ENCODE peak calls at places on chromosomes 6 and 20, in ten cellular contexts. E is PC-9; G is upper lobe of right lung; M is left ventricle myocardium inferior; D is neuronal stem cell; I is iPS DF 6.9; K is heart left ventricle; J is IMR-90; X is CD8-positive, alpha-beta T cell; C is PC-3. Q is an unnamed sample. For H3K36me3, the result is how much of the 10 kb centered on the place peaks cover.

GRCh38 chr6:148134566-148134965 is 208.1 kb upstream of the SASH1 start:
- DNase-seq in G (no peak), J (no peak), K (no peak), I (no peak), D (no peak), C (no peak), M (no peak), X (no peak), E (no peak), Q (no peak)

GRCh38 chr20:13009682-13010406 is 1.1 kb downstream of the SPTLC3 start:
- DNase-seq in E (peak), J (peak), G (no peak), X (no peak), D (no peak), K (no peak), I (no peak), C (peak), M (no peak), Q (no peak)

GRCh38 chr6:12289655-12290489 is at the start of gene EDN1:
- DNase-seq in J (peak), E (peak), M (peak), K (peak), I (no peak), X (peak), G (peak), C (peak), D (peak), Q (no peak)

GRCh38 chr20:62148908-62149314 is 5.3 kb downstream of the SS18L1 start:
- DNase-seq in C (no peak), E (no peak), I (no peak), K (no peak), J (no peak), D (no peak), M (no peak), G (no peak), X (no peak), Q (no peak)

GRCh38 chr6:106997392-106998257 is 23.1 kb upstream of the CD24 start:
- DNase-seq in C (peak), E (peak), D (peak), J (peak), K (no peak), M (no peak), G (peak), I (peak), X (peak), Q (peak)

GRCh38 chr20:33862709-33863403 is 51.7 kb downstream of the CHMP4B start:
- DNase-seq in C (peak), K (peak), G (peak), X (peak), J (peak), M (peak), I (peak), E (no peak), D (peak), Q (no peak)

GRCh38 chr6:105805581-105806023 is 280.5 kb upstream of the PRDM1 start:
- DNase-seq in M (no peak), D (no peak), J (peak), C (peak), X (no peak), G (no peak), I (no peak), E (no peak), K (no peak), Q (no peak)

GRCh38 chr6:109493865-109494264 is 10.8 kb upstream of the ZBTB24 start:
- DNase-seq in G (no peak), X (no peak), J (no peak), E (no peak), C (no peak), M (no peak), I (no peak), K (no peak), D (no peak), Q (no peak)

GRCh38 chr6:44092312-44092884 is 34.9 kb downstream of the MRPL14 start:
- DNase-seq in D (no peak), C (no peak), X (no peak), G (no peak), J (no peak), K (no peak), E (no peak), M (no peak), I (no peak), Q (no peak)

GRCh38 chr6:11514672-11515071 is 22.9 kb upstream of the TMEM170B start:
- DNase-seq in E (no peak), G (no peak), K (no peak), M (no peak), C (no peak), X (no peak), D (no peak), I (no peak), J (no peak), Q (no peak)

GRCh38 chr6:135938588-135939215 is 87.2 kb downstream of the PDE7B start:
- DNase-seq in X (no peak), J (peak), E (no peak), I (no peak), M (peak), C (peak), G (no peak), D (no peak), K (peak), Q (no peak)

GRCh38 chr6:144922120-144922722 is 637.1 kb downstream of the UTRN start:
- DNase-seq in K (no peak), M (no peak), C (peak), G (no peak), D (no peak), E (no peak), X (no peak), J (peak), I (no peak), Q (no peak)

GRCh38 chr6:41502607-41503434 is 43.4 kb upstream of the FOXP4 start:
- DNase-seq in X (no peak), E (no peak), D (no peak), J (no peak), G (peak), M (peak), C (no peak), K (no peak), I (no peak), Q (no peak)

GRCh38 chr6:134936476-134936875 is 13.4 kb downstream of the ALDH8A1 start:
- DNase-seq in X (no peak), M (no peak), J (no peak), G (no peak), I (no peak), E (no peak), D (no peak), K (no peak), C (no peak), Q (no peak)

GRCh38 chr20:43727980-43728590 is 1.3 kb upstream of the GTSF1L start:
- DNase-seq in D (no peak), M (no peak), X (no peak), C (peak), E (peak), J (peak), G (no peak), I (no peak), K (no peak), Q (no peak)
- H3K4me3 ChIP-seq in D (no peak), M (no peak), X (no peak), C (no peak), E (no peak), J (no peak), G (no peak), I (no peak), K (no peak), Q (no peak)

GRCh38 chr6:116726947-116727346 is 38.6 kb downstream of the FAM162B start:
- DNase-seq in D (no peak), M (no peak), J (no peak), I (no peak), X (no peak), K (no peak), E (no peak), C (no peak), G (no peak), Q (no peak)
- H3K36me3 ChIP-seq in D (under half), M (half or more), J (under half), I (under half), X (under half), K (under half), E (under half), C (under half), G (half or more), Q (half or more)

DNA sequence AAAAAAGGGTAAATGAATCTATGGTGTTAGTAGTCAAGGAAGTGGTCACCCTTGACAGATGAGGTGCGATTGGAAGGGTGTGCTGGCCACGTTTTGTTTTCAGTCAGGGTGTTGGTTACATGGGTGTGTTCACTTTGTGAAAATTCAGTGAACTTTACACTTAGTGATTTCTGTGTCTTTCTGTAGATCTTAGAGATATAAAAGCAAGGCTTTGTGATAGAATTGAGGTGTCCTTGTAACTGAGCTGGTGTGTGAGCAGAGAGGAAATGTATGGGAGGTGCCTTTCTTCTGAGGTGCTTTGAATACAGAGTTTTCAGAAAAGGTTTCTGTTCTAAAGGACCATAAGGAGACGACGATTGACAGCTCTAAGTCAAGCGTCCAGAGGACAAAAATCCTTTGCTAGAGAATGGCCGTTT is 90.5 kb downstream of the SAMD3 start:
- DNase-seq in K (no peak), C (no peak), I (no peak), G (no peak), E (no peak), D (no peak), M (no peak), X (peak), J (no peak), Q (no peak)
- H3K27ac ChIP-seq in K (no peak), C (no peak), I (no peak), G (no peak), E (no peak), D (no peak), M (no peak), X (peak), J (no peak), Q (no peak)

DNA sequence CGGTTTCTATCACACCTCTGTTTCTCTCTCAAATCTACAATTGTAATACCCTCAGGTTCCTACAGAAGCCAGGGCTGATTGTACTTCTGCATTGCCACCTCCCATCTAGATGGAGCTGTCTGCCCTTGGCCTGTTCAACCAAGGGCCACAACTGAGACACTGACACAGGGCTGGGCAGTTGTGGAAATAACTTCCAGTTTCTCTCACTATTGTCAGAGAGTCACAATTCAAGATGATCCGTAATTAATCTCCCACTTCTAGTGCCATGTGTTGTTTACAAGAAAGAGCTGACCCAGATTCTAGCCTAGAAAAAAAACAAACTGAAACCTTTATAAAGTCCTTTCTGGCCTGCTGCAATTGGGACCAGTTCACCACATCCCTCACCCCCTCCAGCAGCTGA is 22.2 kb downstream of the RCAN2 start:
- DNase-seq in I (no peak), C (no peak), M (no peak), J (no peak), G (no peak), K (no peak), X (no peak), D (no peak), E (no peak), Q (no peak)
- H3K4me3 ChIP-seq in I (no peak), C (no peak), M (no peak), J (no peak), G (no peak), K (no peak), X (no peak), D (no peak), E (no peak), Q (no peak)

DNA sequence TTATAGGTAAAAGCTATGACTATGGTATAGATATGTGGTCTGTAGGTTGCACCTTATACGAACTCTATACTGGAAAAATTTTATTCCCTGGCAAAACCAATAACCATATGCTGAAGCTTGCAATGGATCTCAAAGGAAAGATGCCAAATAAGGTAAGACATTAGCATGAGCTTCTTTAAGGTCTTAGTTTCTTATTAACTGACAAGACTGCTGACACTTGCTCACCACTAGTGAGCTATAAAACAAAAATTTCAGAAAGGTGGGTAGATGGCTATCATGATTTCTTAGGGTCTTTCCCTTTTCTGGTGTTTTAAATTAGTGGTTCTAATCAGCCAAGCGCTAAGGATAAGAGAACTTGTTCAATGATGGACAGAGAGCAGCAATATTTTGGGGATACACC is 21.9 kb downstream of the FAM217A start:
- DNase-seq in J (no peak), C (no peak), I (no peak), D (no peak), K (no peak), X (no peak), G (no peak), E (no peak), M (no peak), Q (no peak)
- H3K36me3 ChIP-seq in J (under half), C (half or more), I (under half), D (under half), K (half or more), X (half or more), G (half or more), E (under half), M (half or more), Q (half or more)

GRCh38 chr6:85272973-85273372 is 176.9 kb upstream of the NT5E start:
- DNase-seq in K (no peak), J (no peak), M (no peak), C (no peak), G (no peak), I (no peak), X (no peak), E (no peak), D (no peak), Q (no peak)
- H3K27ac ChIP-seq in K (no peak), J (no peak), M (no peak), C (no peak), G (no peak), I (no peak), X (no peak), E (no peak), D (no peak), Q (no peak)

GRCh38 chr20:41468994-41469600 is 102.5 kb upstream of the EMILIN3 start:
- DNase-seq in X (no peak), K (peak), J (no peak), G (no peak), D (no peak), I (no peak), C (no peak), M (no peak), E (no peak), Q (no peak)
- H3K4me3 ChIP-seq in X (no peak), K (no peak), J (no peak), G (no peak), D (no peak), I (no peak), C (no peak), M (no peak), E (no peak), Q (no peak)

GRCh38 chr6:132750455-132751248 is 7.1 kb downstream of the VNN2 start:
- DNase-seq in K (no peak), X (no peak), C (no peak), E (no peak), G (no peak), J (no peak), M (no peak), D (no peak), I (no peak), Q (no peak)
- H3K36me3 ChIP-seq in K (under half), X (under half), C (under half), E (under half), G (under half), J (under half), M (under half), D (under half), I (under half), Q (under half)

Q was measured in SK-N-MC.